ENCODE peak calls at places on chromosomes 7 and 10, in four cellular contexts. F is K562, L is GM12878, P is HL-60. X is an unnamed sample.

GRCh38 chr7:12706900-12707536 is 19.6 kb downstream of the ARL4A start:
- DNase-seq in F (no peak), L (no peak), P (no peak), X (no peak)

GRCh38 chr10:119135517-119135890 is 30.0 kb downstream of the SFXN4 start:
- DNase-seq in F (no peak), L (no peak), P (peak), X (no peak)

GRCh38 chr7:126727930-126728331 is 524.8 kb downstream of the GRM8 start:
- DNase-seq in F (peak), L (no peak), P (no peak), X (no peak)

GRCh38 chr10:49135575-49136313 is 1.9 kb upstream of the FAM170B start:
- DNase-seq in F (no peak), L (no peak), P (no peak), X (no peak)

GRCh38 chr10:60367431-60367830 is 22.2 kb downstream of the ANK3 start:
- DNase-seq in F (no peak), L (no peak), P (no peak), X (no peak)

GRCh38 chr7:28110427-28111012 is 70.1 kb downstream of the JAZF1 start:
- DNase-seq in F (no peak), L (no peak), P (no peak), X (no peak)

GRCh38 chr10:110556993-110557601 is 10.4 kb upstream of the SMC3 start:
- DNase-seq in F (peak), L (no peak), P (peak), X (peak)

GRCh38 chr10:119412244-119412750 is 130.2 kb downstream of the RGS10 start:
- DNase-seq in F (no peak), L (no peak), P (no peak), X (no peak)

GRCh38 chr10:46548781-46549090 is 7.7 kb downstream of the GPRIN2 start:
- DNase-seq in F (no peak), L (no peak), P (no peak), X (no peak)

GRCh38 chr7:90681336-90682019 is 85.4 kb downstream of the CDK14 start:
- DNase-seq in F (no peak), L (no peak), P (no peak), X (no peak)

GRCh38 chr7:46024263-46024916 is 103.3 kb upstream of the IGFBP3 start:
- DNase-seq in F (no peak), L (no peak), P (no peak), X (no peak)

GRCh38 chr7:73611017-73611555 is 13.2 kb downstream of the MLXIPL start:
- DNase-seq in F (no peak), L (no peak), P (no peak), X (no peak)

GRCh38 chr10:13872411-13872810 is 285.6 kb downstream of the PRPF18 start:
- DNase-seq in F (no peak), L (no peak), P (no peak), X (no peak)

GRCh38 chr7:107047902-107048782 is 3.6 kb downstream of the PRKAR2B start:
- DNase-seq in F (peak), L (no peak), P (no peak), X (no peak)

GRCh38 chr7:90210925-90211324 is 615 bp upstream of the STEAP2 start:
- DNase-seq in F (no peak), L (no peak), P (no peak), X (no peak)

GRCh38 chr10:34200355-34200901 is 614.7 kb downstream of the PARD3 start:
- DNase-seq in F (no peak), L (no peak), P (no peak), X (no peak)

GRCh38 chr7:151330181-151330580 is 11.4 kb upstream of the NUB1 start:
- DNase-seq in F (no peak), L (no peak), P (no peak), X (no peak)

GRCh38 chr10:63644398-63645142 is 123.4 kb downstream of the REEP3 start:
- DNase-seq in F (no peak), L (no peak), P (no peak), X (no peak)

GRCh38 chr7:14293434-14293833 is 304.0 kb upstream of the ETV1 start:
- DNase-seq in F (no peak), L (no peak), P (no peak), X (no peak)

GRCh38 chr10:87976101-87976743 is 112.8 kb downstream of the PTEN start:
- DNase-seq in F (no peak), L (no peak), P (no peak), X (no peak)

GRCh38 chr10:124521429-124521871 is 59.8 kb downstream of the LHPP start:
- DNase-seq in F (no peak), L (no peak), P (no peak), X (no peak)

GRCh38 chr10:554182-554848 is 135.2 kb downstream of the DIP2C start:
- DNase-seq in F (no peak), L (no peak), P (no peak), X (no peak)

GRCh38 chr7:17027143-17027802 is 145.5 kb upstream of the AGR3 start:
- DNase-seq in F (no peak), L (no peak), P (peak), X (no peak)

GRCh38 chr10:74371696-74372095 is 220.7 kb downstream of the ADK start:
- DNase-seq in F (no peak), L (no peak), P (no peak), X (no peak)

GRCh38 chr10:98262571-98262970 is 5.4 kb downstream of the LOXL4 start:
- DNase-seq in F (no peak), L (no peak), P (peak), X (no peak)

GRCh38 chr10:28875535-28876208 is 198.4 kb downstream of the BAMBI start:
- DNase-seq in F (no peak), L (no peak), P (no peak), X (no peak)

GRCh38 chr7:84412161-84412969 is 217.8 kb upstream of the SEMA3A start:
- DNase-seq in F (no peak), L (no peak), P (no peak), X (no peak)

GRCh38 chr7:17147409-17147808 is 151.0 kb upstream of the AHR start:
- DNase-seq in F (no peak), L (no peak), P (no peak), X (no peak)

GRCh38 chr7:15245801-15246200 is 316.0 kb downstream of the AGMO start:
- DNase-seq in F (no peak), L (no peak), P (no peak), X (no peak)

GRCh38 chr7:98879198-98879988 is 1.1 kb downstream of the TRRAP start:
- DNase-seq in F (peak), L (peak), P (peak), X (peak)

GRCh38 chr7:200704-201103 is 8.3 kb downstream of the FAM20C start:
- DNase-seq in F (no peak), L (no peak), P (no peak), X (no peak)

GRCh38 chr7:197413-198335 is 5.3 kb downstream of the FAM20C start:
- DNase-seq in F (no peak), L (no peak), P (no peak), X (no peak)

GRCh38 chr7:199465-200249 is 7.3 kb downstream of the FAM20C start:
- DNase-seq in F (no peak), L (no peak), P (no peak), X (no peak)

GRCh38 chr7:196778-197321 is 4.5 kb downstream of the FAM20C start:
- DNase-seq in F (no peak), L (no peak), P (no peak), X (no peak)

GRCh38 chr7:200290-200689 is 7.9 kb downstream of the FAM20C start:
- DNase-seq in F (no peak), L (no peak), P (no peak), X (no peak)
- TF ChIP-seq POLR2AphosphoS5 in F (no peak), L (no peak), P (no peak), X (no peak)

GRCh38 chr10:62597226-62597625 is 207.3 kb upstream of the ADO start:
- DNase-seq in F (no peak), L (no peak), P (no peak), X (no peak)
- TF ChIP-seq SPI1 in F (no peak), L (no peak), P (no peak), X (no peak)

GRCh38 chr10:129097776-129098175 is 369.3 kb upstream of the MGMT start:
- DNase-seq in F (no peak), L (no peak), P (no peak), X (no peak)

GRCh38 chr10:129094813-129095212 is 372.2 kb upstream of the MGMT start:
- DNase-seq in F (no peak), L (no peak), P (no peak), X (no peak)

GRCh38 chr10:129095980-129096339 is 371.1 kb upstream of the MGMT start:
- DNase-seq in F (no peak), L (no peak), P (no peak), X (no peak)

GRCh38 chr10:129098517-129098916 is 368.5 kb upstream of the MGMT start:
- DNase-seq in F (no peak), L (no peak), P (no peak), X (no peak)

GRCh38 chr10:129096340-129096984 is 370.6 kb upstream of the MGMT start:
- DNase-seq in F (no peak), L (no peak), P (no peak), X (no peak)
- TF ChIP-seq POLR2AphosphoS5 in F (no peak), L (no peak), P (no peak), X (no peak)

DNA sequence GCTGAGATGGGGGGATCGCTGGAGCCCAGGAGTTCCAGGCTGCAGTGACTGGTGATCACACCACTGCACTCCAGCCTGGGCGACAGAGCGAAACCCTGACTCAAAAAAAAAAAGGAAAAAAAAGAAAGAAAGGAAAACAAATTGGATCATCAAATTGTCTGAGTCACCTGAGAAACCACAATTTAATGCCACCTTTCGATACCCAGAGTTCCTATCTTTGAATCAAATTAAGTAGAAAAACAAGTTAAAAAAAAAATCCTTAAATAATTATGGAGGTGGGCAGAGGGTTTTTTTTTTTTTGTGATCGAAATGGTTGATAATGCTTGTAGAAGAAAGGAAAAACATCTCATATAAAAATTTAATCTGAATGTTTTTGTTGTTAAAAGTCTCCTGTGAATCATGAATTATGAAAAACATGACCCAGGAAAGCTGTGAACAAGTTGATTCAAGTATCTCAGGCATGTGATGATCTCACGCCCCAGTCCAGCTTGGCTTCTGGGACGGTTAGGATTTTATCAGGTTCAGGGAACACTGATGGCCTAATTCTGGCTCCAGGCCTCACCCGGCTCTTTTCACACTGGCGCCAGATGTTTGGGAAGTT is 25.3 kb upstream of the CUX1 start:
- DNase-seq in F (no peak), L (no peak), P (no peak), X (no peak)
- TF ChIP-seq SPI1 in F (no peak), L (no peak), P (no peak), X (no peak)

GRCh38 chr7:66099551-66100407 is 14.9 kb upstream of the CRCP start:
- DNase-seq in F (peak), L (no peak), P (peak), X (no peak)

GRCh38 chr7:66110861-66111260 is 3.8 kb upstream of the CRCP start:
- DNase-seq in F (peak), L (no peak), P (no peak), X (no peak)

GRCh38 chr7:66100408-66101050 is 14.1 kb upstream of the CRCP start:
- DNase-seq in F (no peak), L (no peak), P (no peak), X (no peak)

DNA sequence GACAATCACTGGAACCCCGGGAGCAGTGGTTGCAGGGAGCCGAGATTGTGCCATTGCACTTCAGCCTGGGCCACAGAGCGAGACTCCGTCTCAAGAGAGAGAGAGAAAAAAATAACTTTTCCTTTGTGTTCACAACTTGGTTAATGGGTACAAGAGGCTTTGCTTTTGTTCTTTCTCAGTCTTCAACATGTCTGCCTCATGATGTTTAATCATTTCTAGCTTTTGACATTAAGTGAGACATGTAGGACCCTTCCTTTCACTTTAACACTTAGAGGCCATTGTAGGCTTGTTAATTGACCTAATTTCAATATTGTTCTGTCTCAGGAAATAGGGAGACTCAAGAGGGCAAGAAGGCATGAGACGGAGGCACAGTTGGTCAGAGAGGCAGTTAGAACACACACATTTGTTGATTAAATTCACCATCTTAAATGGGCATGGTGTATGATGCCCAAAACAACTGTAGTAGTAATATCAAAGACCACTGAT is 9.3 kb upstream of the CRCP start:
- DNase-seq in F (no peak), L (no peak), P (no peak), X (no peak)
- TF ChIP-seq POLR2AphosphoS5 in F (no peak), L (no peak), P (no peak), X (no peak)

GRCh38 chr10:99531696-99532050 is 1.1 kb upstream of the NKX2-3 start:
- DNase-seq in F (no peak), L (no peak), P (no peak), X (no peak)
- TF ChIP-seq SPI1 in F (no peak), L (no peak), P (no peak), X (no peak)

X was measured in GM12891.